ENCODE peak calls at places on chromosomes 2 and 18, in ten cellular contexts. One of them, this sample, is unnamed.

GRCh38 chr18:36719630-36720029 is 109.2 kb downstream of the TPGS2 start:
- DNase-seq in choroid plexus epithelial cell: no peak
- DNase-seq in left ventricle myocardium inferior: no peak
- DNase-seq in BJ: no peak
- DNase-seq in fibroblast of pulmonary artery: no peak
- DNase-seq in GM23248: no peak
- DNase-seq in astrocyte of the spinal cord: no peak
- DNase-seq in right lobe of liver: no peak
- DNase-seq in small intestine: no peak
- DNase-seq in GM12864: no peak
- DNase-seq in this sample: no peak

GRCh38 chr18:62979172-62979571 is 263.8 kb downstream of the PHLPP1 start:
- DNase-seq in small intestine: no peak
- DNase-seq in choroid plexus epithelial cell: peak; percentile 90
- DNase-seq in GM12864: no peak
- DNase-seq in GM23248: peak; percentile 78
- DNase-seq in BJ: peak; percentile 39
- DNase-seq in astrocyte of the spinal cord: peak; percentile 83
- DNase-seq in left ventricle myocardium inferior: no peak
- DNase-seq in fibroblast of pulmonary artery: peak; percentile 63
- DNase-seq in right lobe of liver: peak; percentile 79
- DNase-seq in this sample: peak; percentile 97

GRCh38 chr2:237500681-237501424 is 13.8 kb downstream of the MLPH start:
- DNase-seq in BJ: peak; percentile 100
- DNase-seq in small intestine: no peak
- DNase-seq in GM23248: peak; percentile 100
- DNase-seq in left ventricle myocardium inferior: no peak
- DNase-seq in astrocyte of the spinal cord: peak; percentile 100
- DNase-seq in choroid plexus epithelial cell: peak; percentile 99
- DNase-seq in fibroblast of pulmonary artery: peak; percentile 95
- DNase-seq in GM12864: no peak
- DNase-seq in right lobe of liver: no peak
- DNase-seq in this sample: peak; percentile 99

GRCh38 chr2:206800501-206801416 is 35.4 kb downstream of the FASTKD2 start:
- DNase-seq in right lobe of liver: no peak
- DNase-seq in choroid plexus epithelial cell: peak; percentile 85
- DNase-seq in fibroblast of pulmonary artery: peak; percentile 84
- DNase-seq in BJ: peak; percentile 20
- DNase-seq in GM12864: peak; percentile 13
- DNase-seq in GM23248: peak; percentile 87
- DNase-seq in small intestine: peak; percentile 85
- DNase-seq in astrocyte of the spinal cord: peak; percentile 81
- DNase-seq in left ventricle myocardium inferior: peak; percentile 31
- DNase-seq in this sample: peak; percentile 75

GRCh38 chr2:182101263-182101662 is 115.6 kb downstream of the PPP1R1C start:
- DNase-seq in GM12864: no peak
- DNase-seq in astrocyte of the spinal cord: no peak
- DNase-seq in BJ: no peak
- DNase-seq in left ventricle myocardium inferior: no peak
- DNase-seq in choroid plexus epithelial cell: no peak
- DNase-seq in right lobe of liver: no peak
- DNase-seq in small intestine: no peak
- DNase-seq in GM23248: peak; percentile 3
- DNase-seq in fibroblast of pulmonary artery: peak; percentile 4
- DNase-seq in this sample: no peak

GRCh38 chr2:139790807-139791206 is 1010.6 kb upstream of the NXPH2 start:
- DNase-seq in left ventricle myocardium inferior: no peak
- DNase-seq in BJ: no peak
- DNase-seq in choroid plexus epithelial cell: peak; percentile 67
- DNase-seq in GM12864: no peak
- DNase-seq in small intestine: peak; percentile 3
- DNase-seq in astrocyte of the spinal cord: peak; percentile 51
- DNase-seq in right lobe of liver: no peak
- DNase-seq in fibroblast of pulmonary artery: peak; percentile 62
- DNase-seq in GM23248: peak; percentile 39
- DNase-seq in this sample: peak; percentile 3

GRCh38 chr18:28208712-28209265 is 31.9 kb upstream of the CDH2 start:
- DNase-seq in right lobe of liver: no peak
- DNase-seq in fibroblast of pulmonary artery: no peak
- DNase-seq in left ventricle myocardium inferior: no peak
- DNase-seq in BJ: no peak
- DNase-seq in choroid plexus epithelial cell: no peak
- DNase-seq in astrocyte of the spinal cord: no peak
- DNase-seq in small intestine: no peak
- DNase-seq in GM12864: no peak
- DNase-seq in GM23248: peak; percentile 20
- DNase-seq in this sample: no peak

GRCh38 chr2:21358971-21359370 is 235.2 kb downstream of the TDRD15 start:
- DNase-seq in small intestine: no peak
- DNase-seq in astrocyte of the spinal cord: no peak
- DNase-seq in BJ: no peak
- DNase-seq in fibroblast of pulmonary artery: no peak
- DNase-seq in left ventricle myocardium inferior: no peak
- DNase-seq in right lobe of liver: no peak
- DNase-seq in GM23248: no peak
- DNase-seq in choroid plexus epithelial cell: peak; percentile 6
- DNase-seq in GM12864: no peak
- DNase-seq in this sample: no peak

GRCh38 chr2:19754907-19755306 is 146.9 kb downstream of the TTC32 start:
- DNase-seq in GM12864: no peak
- DNase-seq in small intestine: no peak
- DNase-seq in left ventricle myocardium inferior: no peak
- DNase-seq in BJ: no peak
- DNase-seq in fibroblast of pulmonary artery: peak; percentile 50
- DNase-seq in astrocyte of the spinal cord: no peak
- DNase-seq in right lobe of liver: no peak
- DNase-seq in GM23248: peak; percentile 37
- DNase-seq in choroid plexus epithelial cell: no peak
- DNase-seq in this sample: no peak

GRCh38 chr18:10514082-10514481 is 11.7 kb upstream of the NAPG start:
- DNase-seq in astrocyte of the spinal cord: no peak
- DNase-seq in choroid plexus epithelial cell: no peak
- DNase-seq in GM23248: no peak
- DNase-seq in left ventricle myocardium inferior: no peak
- DNase-seq in GM12864: no peak
- DNase-seq in BJ: no peak
- DNase-seq in small intestine: no peak
- DNase-seq in right lobe of liver: no peak
- DNase-seq in fibroblast of pulmonary artery: no peak
- DNase-seq in this sample: no peak

GRCh38 chr2:179460530-179460929 is 195.9 kb upstream of the SESTD1 start:
- DNase-seq in fibroblast of pulmonary artery: peak; percentile 95
- DNase-seq in right lobe of liver: no peak
- DNase-seq in BJ: peak; percentile 71
- DNase-seq in left ventricle myocardium inferior: no peak
- DNase-seq in choroid plexus epithelial cell: peak; percentile 99
- DNase-seq in GM23248: peak; percentile 95
- DNase-seq in astrocyte of the spinal cord: peak; percentile 95
- DNase-seq in small intestine: no peak
- DNase-seq in GM12864: no peak
- DNase-seq in this sample: peak; percentile 91

GRCh38 chr2:148926291-148926961 is 51.4 kb downstream of the KIF5C start:
- DNase-seq in right lobe of liver: no peak
- DNase-seq in small intestine: peak; percentile 58
- DNase-seq in choroid plexus epithelial cell: peak; percentile 51
- DNase-seq in BJ: no peak
- DNase-seq in GM23248: peak; percentile 26
- DNase-seq in left ventricle myocardium inferior: no peak
- DNase-seq in GM12864: peak; percentile 42
- DNase-seq in fibroblast of pulmonary artery: peak; percentile 29
- DNase-seq in astrocyte of the spinal cord: peak; percentile 42
- DNase-seq in this sample: peak; percentile 28

GRCh38 chr2:15094161-15094560 is 461.6 kb downstream of the LRATD1 start:
- DNase-seq in choroid plexus epithelial cell: no peak
- DNase-seq in astrocyte of the spinal cord: no peak
- DNase-seq in right lobe of liver: no peak
- DNase-seq in BJ: no peak
- DNase-seq in small intestine: no peak
- DNase-seq in GM12864: no peak
- DNase-seq in GM23248: no peak
- DNase-seq in left ventricle myocardium inferior: no peak
- DNase-seq in fibroblast of pulmonary artery: no peak
- DNase-seq in this sample: no peak

GRCh38 chr2:15092166-15092565 is 459.6 kb downstream of the LRATD1 start:
- DNase-seq in left ventricle myocardium inferior: no peak
- DNase-seq in GM23248: no peak
- DNase-seq in astrocyte of the spinal cord: no peak
- DNase-seq in fibroblast of pulmonary artery: no peak
- DNase-seq in small intestine: no peak
- DNase-seq in right lobe of liver: no peak
- DNase-seq in BJ: no peak
- DNase-seq in GM12864: no peak
- DNase-seq in choroid plexus epithelial cell: no peak
- DNase-seq in this sample: no peak

GRCh38 chr2:15096873-15097272 is 464.3 kb downstream of the NBAS start:
- DNase-seq in left ventricle myocardium inferior: no peak
- DNase-seq in GM23248: no peak
- DNase-seq in small intestine: no peak
- DNase-seq in fibroblast of pulmonary artery: no peak
- DNase-seq in GM12864: no peak
- DNase-seq in astrocyte of the spinal cord: no peak
- DNase-seq in BJ: no peak
- DNase-seq in right lobe of liver: no peak
- DNase-seq in choroid plexus epithelial cell: no peak
- DNase-seq in this sample: no peak

DNA sequence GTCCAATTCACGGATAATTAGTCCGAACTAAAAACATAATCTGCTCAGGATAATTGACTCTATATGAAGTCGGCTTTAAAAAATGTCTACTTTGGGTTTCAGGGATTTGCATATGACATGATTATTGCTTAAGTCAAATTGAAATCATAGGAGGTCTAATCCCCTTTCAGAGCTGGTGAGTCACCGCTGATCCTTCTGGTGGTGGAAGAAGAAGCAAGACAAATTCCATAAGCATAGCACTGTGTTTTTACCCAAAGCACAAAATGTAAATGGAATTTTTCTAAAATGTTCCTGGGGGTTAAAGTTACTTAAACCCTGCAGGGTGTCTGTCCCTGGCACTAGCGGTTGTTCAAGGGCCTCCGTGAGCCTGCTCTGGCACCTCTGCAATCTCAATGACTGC is 460.2 kb downstream of the LRATD1 start:
- DNase-seq in right lobe of liver: no peak
- DNase-seq in BJ: no peak
- DNase-seq in GM23248: peak; percentile 31
- DNase-seq in GM12864: no peak
- DNase-seq in small intestine: no peak
- DNase-seq in left ventricle myocardium inferior: no peak
- DNase-seq in choroid plexus epithelial cell: peak; percentile 3
- DNase-seq in fibroblast of pulmonary artery: no peak
- DNase-seq in astrocyte of the spinal cord: peak; percentile 8
- DNase-seq in this sample: no peak
- H3K4me3 ChIP-seq in right lobe of liver: no peak overlapping the region
- H3K4me3 ChIP-seq in BJ: no peak overlapping the region
- H3K4me3 ChIP-seq in GM23248: no peak overlapping the region
- H3K4me3 ChIP-seq in GM12864: no peak overlapping the region
- H3K4me3 ChIP-seq in small intestine: no peak overlapping the region
- H3K4me3 ChIP-seq in left ventricle myocardium inferior: no peak overlapping the region
- H3K4me3 ChIP-seq in choroid plexus epithelial cell: no peak overlapping the region
- H3K4me3 ChIP-seq in fibroblast of pulmonary artery: no peak overlapping the region
- H3K4me3 ChIP-seq in astrocyte of the spinal cord: no peak overlapping the region
- H3K4me3 ChIP-seq in this sample: no peak overlapping the region

GRCh38 chr2:75709297-75709696 is 1.4 kb downstream of the GCFC2 start:
- DNase-seq in small intestine: no peak
- DNase-seq in right lobe of liver: no peak
- DNase-seq in GM23248: peak; percentile 11
- DNase-seq in choroid plexus epithelial cell: no peak
- DNase-seq in GM12864: no peak
- DNase-seq in left ventricle myocardium inferior: no peak
- DNase-seq in BJ: no peak
- DNase-seq in astrocyte of the spinal cord: no peak
- DNase-seq in fibroblast of pulmonary artery: no peak
- DNase-seq in this sample: peak; percentile 29
- H3K4me3 ChIP-seq in small intestine: no peak overlapping the region
- H3K4me3 ChIP-seq in right lobe of liver: peak overlapping the region; percentile 75
- H3K4me3 ChIP-seq in GM23248: peak overlapping the region; percentile 88
- H3K4me3 ChIP-seq in choroid plexus epithelial cell: peak overlapping the region; percentile 2
- H3K4me3 ChIP-seq in GM12864: peak overlapping the region; percentile 69
- H3K4me3 ChIP-seq in left ventricle myocardium inferior: peak overlapping the region; percentile 84
- H3K4me3 ChIP-seq in BJ: peak overlapping the region; percentile 52
- H3K4me3 ChIP-seq in astrocyte of the spinal cord: no peak overlapping the region
- H3K4me3 ChIP-seq in fibroblast of pulmonary artery: peak overlapping the region; percentile 57
- H3K4me3 ChIP-seq in this sample: peak overlapping the region; percentile 75

GRCh38 chr2:57720728-57721627 is 325.6 kb upstream of the VRK2 start:
- DNase-seq in GM23248: peak; percentile 75
- DNase-seq in BJ: peak; percentile 27
- DNase-seq in left ventricle myocardium inferior: no peak
- DNase-seq in GM12864: peak; percentile 42
- DNase-seq in fibroblast of pulmonary artery: peak; percentile 68
- DNase-seq in small intestine: peak; percentile 29
- DNase-seq in astrocyte of the spinal cord: peak; percentile 64
- DNase-seq in right lobe of liver: no peak
- DNase-seq in choroid plexus epithelial cell: peak; percentile 83
- DNase-seq in this sample: peak; percentile 56
- H3K4me3 ChIP-seq in GM23248: peak overlapping the region; percentile 59
- H3K4me3 ChIP-seq in BJ: no peak overlapping the region
- H3K4me3 ChIP-seq in left ventricle myocardium inferior: peak overlapping the region; percentile 32
- H3K4me3 ChIP-seq in GM12864: no peak overlapping the region
- H3K4me3 ChIP-seq in fibroblast of pulmonary artery: no peak overlapping the region
- H3K4me3 ChIP-seq in small intestine: no peak overlapping the region
- H3K4me3 ChIP-seq in astrocyte of the spinal cord: no peak overlapping the region
- H3K4me3 ChIP-seq in right lobe of liver: no peak overlapping the region
- H3K4me3 ChIP-seq in choroid plexus epithelial cell: peak overlapping the region; percentile 41
- H3K4me3 ChIP-seq in this sample: no peak overlapping the region

GRCh38 chr2:119681196-119681867 is 2.3 kb downstream of the TMEM177 start:
- DNase-seq in small intestine: no peak
- DNase-seq in fibroblast of pulmonary artery: no peak
- DNase-seq in left ventricle myocardium inferior: no peak
- DNase-seq in right lobe of liver: no peak
- DNase-seq in GM12864: no peak
- DNase-seq in astrocyte of the spinal cord: no peak
- DNase-seq in BJ: no peak
- DNase-seq in choroid plexus epithelial cell: no peak
- DNase-seq in GM23248: no peak
- DNase-seq in this sample: no peak

GRCh38 chr2:119679846-119680245 is 845 bp downstream of the TMEM177 start:
- DNase-seq in choroid plexus epithelial cell: no peak
- DNase-seq in BJ: no peak
- DNase-seq in fibroblast of pulmonary artery: no peak
- DNase-seq in GM12864: no peak
- DNase-seq in left ventricle myocardium inferior: no peak
- DNase-seq in small intestine: no peak
- DNase-seq in right lobe of liver: no peak
- DNase-seq in GM23248: no peak
- DNase-seq in astrocyte of the spinal cord: no peak
- DNase-seq in this sample: no peak

GRCh38 chr2:119678021-119678656 is 862 bp upstream of the TMEM177 start:
- DNase-seq in astrocyte of the spinal cord: no peak
- DNase-seq in left ventricle myocardium inferior: no peak
- DNase-seq in GM12864: no peak
- DNase-seq in choroid plexus epithelial cell: no peak
- DNase-seq in small intestine: peak; percentile 88
- DNase-seq in right lobe of liver: peak; percentile 64
- DNase-seq in fibroblast of pulmonary artery: no peak
- DNase-seq in GM23248: no peak
- DNase-seq in BJ: no peak
- DNase-seq in this sample: no peak

GRCh38 chr2:119680457-119681195 is 1.6 kb downstream of the TMEM177 start:
- DNase-seq in GM23248: no peak
- DNase-seq in left ventricle myocardium inferior: no peak
- DNase-seq in small intestine: no peak
- DNase-seq in choroid plexus epithelial cell: no peak
- DNase-seq in BJ: no peak
- DNase-seq in astrocyte of the spinal cord: no peak
- DNase-seq in GM12864: no peak
- DNase-seq in right lobe of liver: no peak
- DNase-seq in fibroblast of pulmonary artery: no peak
- DNase-seq in this sample: no peak

GRCh38 chr2:119679526-119679837 is 481 bp downstream of the TMEM177 start:
- DNase-seq in GM12864: no peak
- DNase-seq in astrocyte of the spinal cord: no peak
- DNase-seq in GM23248: no peak
- DNase-seq in choroid plexus epithelial cell: no peak
- DNase-seq in small intestine: no peak
- DNase-seq in right lobe of liver: no peak
- DNase-seq in fibroblast of pulmonary artery: no peak
- DNase-seq in BJ: no peak
- DNase-seq in left ventricle myocardium inferior: no peak
- DNase-seq in this sample: no peak
- H3K4me3 ChIP-seq in GM12864: peak overlapping the region; percentile 95
- H3K4me3 ChIP-seq in astrocyte of the spinal cord: peak overlapping the region; percentile 86
- H3K4me3 ChIP-seq in GM23248: peak overlapping the region; percentile 93
- H3K4me3 ChIP-seq in choroid plexus epithelial cell: peak overlapping the region; percentile 92
- H3K4me3 ChIP-seq in small intestine: peak overlapping the region; percentile 74
- H3K4me3 ChIP-seq in right lobe of liver: peak overlapping the region; percentile 93
- H3K4me3 ChIP-seq in fibroblast of pulmonary artery: peak overlapping the region; percentile 88
- H3K4me3 ChIP-seq in BJ: peak overlapping the region; percentile 77
- H3K4me3 ChIP-seq in left ventricle myocardium inferior: peak overlapping the region; percentile 95
- H3K4me3 ChIP-seq in this sample: peak overlapping the region; percentile 75

This sample was measured in fibroblast of villous mesenchyme.